ENCODE peak calls at places on chromosomes 2 and 18, in four cellular contexts. X, P, I and N are unnamed samples.

GRCh38 chr2:10779776-10780490 is 32.7 kb downstream of the PDIA6 start:
- DNase-seq in X (no peak), I (no peak), P (no peak), N (no peak)

GRCh38 chr2:196204991-196205766 is 33.8 kb upstream of the STK17B start:
- DNase-seq in P (no peak), I (no peak), X (no peak), N (no peak)

GRCh38 chr18:49874238-49874637 is 60.9 kb upstream of the ACAA2 start:
- DNase-seq in X (no peak), P (no peak), I (no peak), N (no peak)

GRCh38 chr2:5365871-5366461 is 326.2 kb upstream of the SOX11 start:
- DNase-seq in P (peak), X (peak), I (peak), N (peak)

GRCh38 chr2:119366161-119366648 is 429 bp downstream of the C2orf76 start:
- DNase-seq in P (no peak), X (no peak), I (peak), N (no peak)

GRCh38 chr18:79513381-79514081 is 117.8 kb downstream of the NFATC1 start:
- DNase-seq in I (no peak), P (no peak), X (peak), N (no peak)

GRCh38 chr2:153455856-153456255 is 22.7 kb downstream of the RPRM start:
- DNase-seq in X (no peak), I (no peak), P (no peak), N (no peak)

GRCh38 chr18:3411854-3412268 is 38.1 kb upstream of the TGIF1 start:
- DNase-seq in I (no peak), P (peak), X (peak), N (no peak)

GRCh38 chr2:24861500-24861899 is 58.5 kb downstream of the ADCY3 start:
- DNase-seq in I (no peak), X (peak), P (no peak), N (no peak)

GRCh38 chr18:54950221-54950620 is 9.0 kb downstream of the CCDC68 start:
- DNase-seq in I (no peak), X (no peak), P (no peak), N (no peak)

GRCh38 chr2:196702641-196703040 is 63.1 kb downstream of the CCDC150 start:
- DNase-seq in X (no peak), I (no peak), P (no peak), N (no peak)

GRCh38 chr2:201964631-201965206 is 68.9 kb upstream of the FZD7 start:
- DNase-seq in X (no peak), I (no peak), P (no peak), N (no peak)

GRCh38 chr2:2254206-2254605 is 76.9 kb downstream of the MYT1L start:
- DNase-seq in I (no peak), X (no peak), P (no peak), N (no peak)

GRCh38 chr18:49075697-49076096 is 124.9 kb upstream of the SMAD7 start:
- DNase-seq in I (no peak), P (no peak), X (no peak), N (no peak)

GRCh38 chr2:129179199-129179598 is 800.3 kb upstream of the RAB6C start:
- DNase-seq in P (no peak), X (no peak), I (no peak), N (no peak)

GRCh38 chr2:235719146-235719942 is 225.5 kb downstream of the AGAP1 start:
- DNase-seq in X (no peak), I (no peak), P (no peak), N (no peak)

GRCh38 chr2:3659447-3660432 is 1.7 kb downstream of the ALLC start:
- DNase-seq in P (no peak), I (no peak), X (peak), N (no peak)

GRCh38 chr18:79955302-79956075 is 4.0 kb upstream of the SLC66A2 start:
- DNase-seq in I (no peak), X (no peak), P (no peak), N (no peak)

GRCh38 chr2:39664898-39665591 is 672 bp upstream of the TMEM178A start:
- DNase-seq in X (no peak), P (no peak), I (peak), N (no peak)

GRCh38 chr2:156320491-156320896 is 12.0 kb downstream of the NR4A2 start:
- DNase-seq in I (no peak), P (peak), X (peak), N (no peak)

GRCh38 chr2:239819974-239820555 is 205.1 kb downstream of the NDUFA10 start:
- DNase-seq in X (no peak), P (no peak), I (no peak), N (peak)

GRCh38 chr18:13392029-13392750 is 173.6 kb downstream of the LDLRAD4 start:
- DNase-seq in I (no peak), X (no peak), P (no peak), N (no peak)

GRCh38 chr2:149019768-149020167 is 18.7 kb upstream of the LYPD6B start:
- DNase-seq in P (peak), I (no peak), X (no peak), N (no peak)

GRCh38 chr2:149021271-149021719 is 17.2 kb upstream of the LYPD6B start:
- DNase-seq in X (no peak), I (no peak), P (peak), N (no peak)

GRCh38 chr2:149020432-149020851 is 18.1 kb upstream of the LYPD6B start:
- DNase-seq in X (no peak), I (no peak), P (no peak), N (no peak)

GRCh38 chr2:149023091-149023490 is 15.4 kb upstream of the LYPD6B start:
- DNase-seq in I (no peak), X (no peak), P (no peak), N (no peak)

DNA sequence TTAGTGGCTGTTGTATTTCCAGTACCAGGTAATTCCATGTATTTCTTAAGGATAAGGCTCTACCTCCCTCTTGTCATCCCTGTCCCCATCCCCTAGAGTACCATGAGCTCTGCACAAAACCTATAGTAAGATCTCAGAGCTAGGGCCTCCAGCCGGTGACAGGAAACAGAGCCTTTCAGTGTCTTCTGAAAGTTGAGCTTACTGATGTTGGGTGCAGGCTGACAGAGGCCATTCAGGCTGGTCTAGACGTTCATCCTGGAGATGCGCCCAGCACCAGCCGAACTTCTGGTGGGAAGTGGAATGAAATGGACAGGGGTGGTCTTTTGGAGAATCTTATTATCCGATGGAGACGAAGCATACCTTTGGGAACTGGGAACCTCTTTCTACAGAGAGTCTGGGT is 16.7 kb upstream of the LYPD6B start:
- DNase-seq in X (no peak), P (peak), I (no peak), N (no peak)
- TF ChIP-seq CTCF in X (no peak), P (no peak), I (no peak), N (no peak)

DNA sequence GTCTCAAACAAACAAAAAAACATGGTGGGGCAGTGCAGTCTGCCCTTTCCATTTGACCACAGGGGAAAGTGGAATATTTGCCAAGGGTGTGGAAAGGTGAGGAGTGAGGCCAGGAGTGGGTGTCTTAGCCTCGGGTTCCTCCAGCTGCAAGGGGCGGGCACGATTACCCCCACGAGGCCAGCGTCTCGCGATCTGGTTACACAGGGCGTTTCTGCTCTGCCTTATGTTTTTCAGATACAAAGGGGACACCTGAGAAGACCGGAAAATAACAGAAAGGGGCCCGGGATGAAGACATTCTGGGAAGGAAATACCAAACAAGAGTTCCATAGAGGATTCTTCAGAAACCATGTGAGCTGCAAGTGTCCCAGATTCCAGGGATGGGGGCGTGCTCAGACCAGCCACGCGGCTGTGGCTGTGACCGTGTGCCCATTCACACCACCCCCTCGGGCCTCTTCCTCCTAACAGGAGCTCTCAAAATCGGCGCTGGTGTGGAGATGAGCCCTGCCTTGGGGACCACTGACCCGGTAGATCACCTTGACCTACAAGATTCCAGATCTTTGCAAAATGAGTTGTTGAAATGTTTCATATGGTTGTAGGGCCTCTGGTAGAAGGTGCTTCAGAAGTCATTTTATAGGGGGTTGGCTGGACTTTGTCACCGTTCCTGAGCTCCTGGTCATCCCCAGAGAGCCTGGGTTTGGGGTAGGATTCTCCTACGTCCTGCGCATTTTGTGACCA is 34.2 kb downstream of the FAM178B start:
- DNase-seq in X (no peak), P (no peak), I (no peak), N (no peak)
- TF ChIP-seq CTCF in X (no peak), P (no peak), I (no peak), N (no peak)

GRCh38 chr2:238771193-238771592 is 76.7 kb upstream of the TWIST2 start:
- DNase-seq in P (no peak), I (no peak), X (no peak), N (no peak)
- TF ChIP-seq CTCF in P (no peak), I (no peak), X (no peak), N (no peak)

GRCh38 chr18:35950628-35950982 is 21.9 kb upstream of the RMP24 start:
- DNase-seq in P (no peak), X (no peak), I (no peak), N (no peak)
- TF ChIP-seq CTCF in P (peak), X (no peak), I (no peak), N (no peak)

DNA sequence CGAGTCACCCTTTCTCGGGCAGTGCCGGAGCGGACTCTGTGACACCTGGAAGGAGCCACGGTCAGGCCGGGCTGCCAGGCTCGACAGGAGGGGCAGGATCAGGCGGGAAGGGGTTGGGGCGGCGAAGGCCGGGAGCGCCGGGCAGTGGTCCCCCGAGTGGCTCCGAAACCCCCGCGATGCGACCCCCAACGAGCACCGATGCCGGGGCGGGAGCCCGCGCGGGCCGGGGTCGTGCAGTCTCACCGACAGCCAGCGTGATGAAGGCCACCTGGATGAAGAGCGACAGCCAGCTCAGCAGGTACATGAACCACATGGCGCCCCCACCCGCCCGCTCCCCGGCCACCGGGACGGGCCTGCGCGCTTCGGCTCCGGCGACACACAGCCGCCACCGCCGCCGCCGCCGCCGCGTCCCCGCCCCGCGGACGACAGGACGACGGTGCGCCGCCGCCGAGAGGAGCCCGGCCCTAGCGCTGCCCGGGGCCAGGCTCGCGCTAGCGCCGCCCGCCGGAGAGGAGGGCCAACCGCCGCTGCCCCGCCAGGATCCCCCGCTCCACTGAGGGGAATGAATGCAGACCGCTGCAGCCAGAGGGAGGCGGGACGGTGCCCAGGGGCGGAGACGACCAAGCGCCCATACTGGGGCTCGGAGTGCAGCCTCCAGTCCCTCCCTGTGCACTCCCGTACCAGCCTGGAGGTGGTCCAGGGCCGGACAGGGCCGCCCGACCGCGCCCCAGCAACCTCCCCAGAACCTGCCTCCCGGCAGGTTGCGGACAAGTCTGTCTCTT is at the start of gene TEX261:
- DNase-seq in X (peak), P (peak), I (peak), N (peak)
- TF ChIP-seq CTCF in X (peak), P (peak), I (peak), N (no peak)

GRCh38 chr2:241268716-241269445 is 46.6 kb downstream of the HDLBP start:
- DNase-seq in I (no peak), P (no peak), X (no peak), N (no peak)
- TF ChIP-seq CTCF in I (no peak), P (no peak), X (no peak), N (no peak)

GRCh38 chr2:232420463-232421188 is 14.0 kb downstream of the ALPG start:
- DNase-seq in X (no peak), I (no peak), P (no peak), N (no peak)
- TF ChIP-seq CTCF in X (no peak), I (no peak), P (no peak), N (no peak)